ENCODE peak calls at places on chromosomes 16 and 17, in ten cellular contexts. X is adrenal gland, B is endothelial cell of umbilical vein, U is PC-3, P is colonic mucosa, M is stomach, W is OCI-LY7, R is BJ, E is NB4, O is A549. V is an unnamed sample.

GRCh38 chr16:15049581-15050180 is 6.2 kb downstream of the NTAN1 start:
- DNase-seq in X (no peak), B (peak), U (no peak), P (no peak), M (no peak), W (no peak), R (no peak), E (no peak), O (no peak), V (no peak)

GRCh38 chr16:4505356-4506153 is 29.4 kb downstream of the HMOX2 start:
- DNase-seq in X (no peak), B (no peak), U (no peak), P (no peak), M (peak), W (peak), R (no peak), E (peak), O (no peak), V (peak)

GRCh38 chr16:88784074-88784855 is 755 bp downstream of the PIEZO1 start:
- DNase-seq in X (peak), B (peak), U (peak), P (peak), M (peak), W (peak), R (no peak), E (peak), O (peak), V (peak)

GRCh38 chr16:58476791-58477190 is 23.2 kb upstream of the NDRG4 start:
- DNase-seq in X (no peak), B (no peak), U (no peak), P (no peak), M (no peak), W (no peak), R (no peak), E (no peak), O (no peak), V (no peak)

GRCh38 chr17:48644159-48644558 is 18.0 kb upstream of the HOXB9 start:
- DNase-seq in X (no peak), B (no peak), U (no peak), P (peak), M (no peak), W (no peak), R (no peak), E (no peak), O (no peak), V (no peak)

GRCh38 chr17:28078443-28079229 is 36.2 kb downstream of the NLK start:
- DNase-seq in X (no peak), B (no peak), U (no peak), P (no peak), M (no peak), W (no peak), R (no peak), E (peak), O (no peak), V (no peak)

GRCh38 chr17:34401165-34401564 is 38.1 kb upstream of the CCL1 start:
- DNase-seq in X (no peak), B (no peak), U (no peak), P (no peak), M (no peak), W (no peak), R (no peak), E (no peak), O (no peak), V (no peak)

GRCh38 chr17:30232822-30233427 is 2.6 kb downstream of the SLC6A4 start:
- DNase-seq in X (no peak), B (no peak), U (no peak), P (no peak), M (no peak), W (no peak), R (no peak), E (no peak), O (no peak), V (no peak)

GRCh38 chr16:10647721-10648296 is 46.9 kb downstream of the TEKT5 start:
- DNase-seq in X (no peak), B (no peak), U (no peak), P (no peak), M (no peak), W (no peak), R (no peak), E (no peak), O (no peak), V (no peak)

GRCh38 chr16:10644092-10644491 is 50.6 kb downstream of the TEKT5 start:
- DNase-seq in X (no peak), B (no peak), U (no peak), P (no peak), M (no peak), W (no peak), R (no peak), E (no peak), O (no peak), V (no peak)

GRCh38 chr16:10647264-10647720 is 47.4 kb downstream of the TEKT5 start:
- DNase-seq in X (no peak), B (no peak), U (no peak), P (no peak), M (no peak), W (no peak), R (no peak), E (no peak), O (no peak), V (no peak)

GRCh38 chr16:10646581-10647263 is 48.0 kb downstream of the TEKT5 start:
- DNase-seq in X (no peak), B (no peak), U (no peak), P (peak), M (no peak), W (no peak), R (no peak), E (no peak), O (no peak), V (no peak)

DNA sequence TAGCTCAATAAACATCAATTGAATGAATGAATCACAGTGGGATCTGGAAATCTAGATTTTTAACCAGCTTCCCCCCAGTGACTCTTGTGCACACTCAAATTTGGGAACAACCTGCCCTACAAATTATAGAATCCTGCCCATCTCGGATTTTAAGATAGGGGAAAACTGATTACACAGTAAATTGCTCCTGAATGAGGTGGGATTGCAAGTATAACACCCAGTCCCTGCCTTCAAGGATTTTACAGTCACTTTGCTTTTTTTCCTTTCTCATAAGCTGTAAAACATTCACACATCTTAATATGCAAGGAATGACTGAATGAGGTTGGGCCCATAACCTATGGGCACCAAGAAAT is 48.5 kb downstream of the TEKT5 start:
- DNase-seq in X (no peak), B (no peak), U (no peak), P (no peak), M (no peak), W (no peak), R (no peak), E (no peak), O (no peak), V (no peak)
- TF ChIP-seq CTCF in X (no peak), B (no peak), U (no peak), P (no peak), M (no peak), W (no peak), R (no peak), E (no peak), O (no peak), V (no peak)

GRCh38 chr17:8788998-8789397 is 10.2 kb downstream of the MFSD6L start:
- DNase-seq in X (no peak), B (no peak), U (no peak), P (no peak), M (no peak), W (no peak), R (no peak), E (no peak), O (no peak), V (no peak)
- H3K4me3 ChIP-seq in X (no peak), B (no peak), U (no peak), P (no peak), M (no peak), W (no peak), R (no peak), E (no peak), O (no peak), V (no peak)

DNA sequence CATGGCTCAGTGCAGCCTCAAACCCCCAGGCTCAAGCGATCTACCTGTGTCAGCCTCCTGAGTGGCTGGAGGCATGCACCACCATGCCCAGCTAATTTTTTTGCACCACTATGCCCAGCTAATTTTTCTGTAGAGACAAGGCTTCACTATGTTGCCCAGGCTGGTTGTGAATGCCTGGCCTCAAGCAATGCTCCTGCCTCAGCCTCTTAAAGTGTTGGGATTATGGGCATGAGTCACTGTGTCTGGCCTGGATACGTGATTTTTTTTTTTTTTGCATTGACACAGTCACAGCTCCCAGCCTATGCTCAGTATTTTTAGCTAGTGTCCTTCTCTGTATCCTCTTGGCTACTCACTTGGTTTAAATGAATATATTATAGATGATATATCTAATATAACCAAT is 377.0 kb upstream of the TNRC6C start:
- DNase-seq in X (no peak), B (no peak), U (peak), P (no peak), M (no peak), W (no peak), R (no peak), E (no peak), O (no peak), V (no peak)
- TF ChIP-seq CTCF in X (no peak), B (no peak), U (no peak), P (no peak), M (no peak), W (no peak), R (no peak), E (no peak), O (no peak), V (no peak)

GRCh38 chr16:10662212-10662611 is 32.5 kb downstream of the TEKT5 start:
- DNase-seq in X (no peak), B (no peak), U (no peak), P (no peak), M (no peak), W (no peak), R (no peak), E (no peak), O (no peak), V (no peak)
- H3K4me3 ChIP-seq in X (no peak), B (no peak), U (no peak), P (no peak), M (no peak), W (no peak), R (no peak), E (no peak), O (no peak), V (no peak)

GRCh38 chr17:62823111-62823895 is 15.2 kb upstream of the MARCHF10 start:
- DNase-seq in X (no peak), B (no peak), U (peak), P (no peak), M (no peak), W (no peak), R (no peak), E (no peak), O (no peak), V (no peak)
- TF ChIP-seq CTCF in X (no peak), B (no peak), U (no peak), P (no peak), M (no peak), W (no peak), R (no peak), E (no peak), O (no peak), V (no peak)

GRCh38 chr16:72938426-72939164 is 109.3 kb downstream of the ZFHX3 start:
- DNase-seq in X (peak), B (peak), U (peak), P (peak), M (peak), W (no peak), R (no peak), E (no peak), O (peak), V (peak)

GRCh38 chr16:72937916-72938315 is 110.0 kb downstream of the ZFHX3 start:
- DNase-seq in X (peak), B (no peak), U (no peak), P (no peak), M (no peak), W (no peak), R (no peak), E (no peak), O (no peak), V (no peak)

GRCh38 chr16:72937360-72937759 is 110.6 kb downstream of the ZFHX3 start:
- DNase-seq in X (peak), B (no peak), U (peak), P (no peak), M (no peak), W (no peak), R (no peak), E (no peak), O (peak), V (peak)

GRCh38 chr16:72940886-72941285 is 107.0 kb downstream of the ZFHX3 start:
- DNase-seq in X (no peak), B (no peak), U (no peak), P (no peak), M (no peak), W (no peak), R (no peak), E (no peak), O (no peak), V (no peak)

GRCh38 chr16:72939247-72939646 is 108.7 kb downstream of the ZFHX3 start:
- DNase-seq in X (peak), B (no peak), U (peak), P (peak), M (no peak), W (no peak), R (no peak), E (no peak), O (peak), V (no peak)
- H3K4me3 ChIP-seq in X (no peak), B (no peak), U (no peak), P (no peak), M (no peak), W (no peak), R (no peak), E (no peak), O (peak), V (no peak)

GRCh38 chr17:31858647-31859486 is at the start of gene COPRS:
- DNase-seq in X (peak), B (peak), U (peak), P (peak), M (peak), W (peak), R (no peak), E (peak), O (peak), V (peak)
- TF ChIP-seq CTCF in X (no peak), B (peak), U (no peak), P (no peak), M (peak), W (no peak), R (peak), E (no peak), O (peak), V (no peak)

GRCh38 chr16:20676268-20676828 is 21.1 kb downstream of the ACSM1 start:
- DNase-seq in X (peak), B (peak), U (no peak), P (peak), M (peak), W (no peak), R (no peak), E (peak), O (no peak), V (no peak)
- H3K4me3 ChIP-seq in X (no peak), B (peak), U (peak), P (peak), M (peak), W (no peak), R (no peak), E (no peak), O (no peak), V (peak)

GRCh38 chr17:17994271-17994670 is 21.6 kb downstream of the DRC3 start:
- DNase-seq in X (peak), B (peak), U (peak), P (no peak), M (peak), W (peak), R (no peak), E (peak), O (peak), V (no peak)
- TF ChIP-seq CTCF in X (no peak), B (peak), U (peak), P (no peak), M (peak), W (peak), R (peak), E (peak), O (peak), V (no peak)

GRCh38 chr16:55508271-55508921 is 476 bp upstream of the LPCAT2 start:
- DNase-seq in X (no peak), B (no peak), U (no peak), P (no peak), M (no peak), W (no peak), R (no peak), E (peak), O (no peak), V (no peak)
- H3K4me3 ChIP-seq in X (peak), B (peak), U (no peak), P (peak), M (peak), W (no peak), R (no peak), E (peak), O (peak), V (peak)